ENCODE peak calls at places on chromosome 7, in six cellular contexts. R is kidney, L is IMR-90, Z is A549, S is astrocyte of the spinal cord, B is hepatocyte. N is an unnamed sample.

GRCh38 chr7:136116186-136116585 is 139.0 kb upstream of the MTPN start:
- DNase-seq in Z (no peak), S (no peak), B (no peak), L (no peak), R (peak), N (no peak)

GRCh38 chr7:3321745-3322144 is 20.7 kb downstream of the SDK1 start:
- DNase-seq in S (no peak), Z (no peak), R (no peak), B (no peak), L (no peak), N (no peak)

GRCh38 chr7:157087646-157088045 is 51.1 kb upstream of the UBE3C start:
- DNase-seq in Z (no peak), S (no peak), R (no peak), B (no peak), L (no peak), N (no peak)

GRCh38 chr7:6392712-6393666 is 54.8 kb downstream of the DAGLB start:
- DNase-seq in S (peak), B (peak), L (peak), Z (peak), R (peak), N (peak)

GRCh38 chr7:35003679-35004278 is 33.5 kb downstream of the DPY19L1 start:
- DNase-seq in B (peak), L (peak), S (peak), R (peak), Z (peak), N (peak)

GRCh38 chr7:43314379-43315158 is 202.1 kb downstream of the HECW1 start:
- DNase-seq in S (no peak), L (no peak), B (no peak), Z (no peak), R (no peak), N (no peak)

GRCh38 chr7:104890216-104890615 is 123.8 kb upstream of the KMT2E start:
- DNase-seq in S (no peak), Z (no peak), R (no peak), B (no peak), L (no peak), N (no peak)

GRCh38 chr7:136062625-136063336 is 85.6 kb upstream of the MTPN start:
- DNase-seq in L (no peak), B (no peak), R (no peak), Z (no peak), S (no peak), N (no peak)

GRCh38 chr7:90345548-90346319 is 782 bp upstream of the GTPBP10 start:
- DNase-seq in B (peak), S (peak), R (no peak), L (peak), Z (peak), N (peak)

GRCh38 chr7:38934536-38934935 is 25.5 kb upstream of the VPS41 start:
- DNase-seq in Z (no peak), L (no peak), B (no peak), S (no peak), R (no peak), N (peak)

GRCh38 chr7:39461263-39461662 is 104.9 kb upstream of the YAE1 start:
- DNase-seq in S (no peak), R (no peak), L (no peak), Z (no peak), B (no peak), N (peak)

GRCh38 chr7:1689356-1689755 is 19.3 kb downstream of the ELFN1 start:
- DNase-seq in L (no peak), S (no peak), B (no peak), Z (no peak), R (no peak), N (no peak)

GRCh38 chr7:69762821-69763352 is 164.6 kb downstream of the AUTS2 start:
- DNase-seq in Z (no peak), B (no peak), S (no peak), R (no peak), L (no peak), N (peak)

GRCh38 chr7:115230882-115231508 is 309.1 kb downstream of the MDFIC start:
- DNase-seq in R (no peak), L (peak), B (peak), Z (peak), S (peak), N (peak)

GRCh38 chr7:52260046-52260665 is 775.3 kb upstream of the POM121L12 start:
- DNase-seq in B (peak), R (no peak), S (no peak), L (no peak), Z (peak), N (no peak)

GRCh38 chr7:123608991-123609882 is 7.6 kb downstream of the ASB15 start:
- DNase-seq in Z (no peak), B (no peak), R (no peak), L (no peak), S (no peak), N (no peak)

GRCh38 chr7:112205348-112206237 is 606 bp downstream of the DOCK4 start:
- DNase-seq in S (peak), B (peak), R (peak), Z (peak), L (peak), N (peak)

GRCh38 chr7:100720320-100720644 is at the start of gene EPO:
- DNase-seq in L (no peak), S (no peak), Z (no peak), B (no peak), R (no peak), N (no peak)
- H3K4me3 ChIP-seq in L (no peak), S (no peak), Z (peak), B (no peak), R (no peak), N (peak)

GRCh38 chr7:120981888-120982615 is 6.5 kb upstream of the CPED1 start:
- DNase-seq in S (peak), Z (no peak), B (no peak), R (no peak), L (peak), N (peak)
- TF ChIP-seq CTCF in S (peak), Z (no peak), B (no peak), R (no peak), L (no peak), N (no peak)

GRCh38 chr7:116585392-116585791 is 60.6 kb downstream of the CAV1 start:
- DNase-seq in Z (no peak), B (no peak), L (no peak), S (no peak), R (no peak), N (no peak)

GRCh38 chr7:116582806-116583444 is 58.1 kb downstream of the CAV1 start:
- DNase-seq in L (peak), B (no peak), R (no peak), S (peak), Z (peak), N (no peak)

GRCh38 chr7:116585967-116586366 is 61.1 kb downstream of the CAV1 start:
- DNase-seq in L (no peak), Z (no peak), R (no peak), B (no peak), S (no peak), N (no peak)

GRCh38 chr7:116583653-116584052 is 58.8 kb downstream of the CAV1 start:
- DNase-seq in Z (no peak), S (no peak), B (no peak), R (no peak), L (no peak), N (no peak)

GRCh38 chr7:116584721-116585120 is 59.9 kb downstream of the CAV1 start:
- DNase-seq in B (no peak), Z (no peak), R (no peak), S (no peak), L (no peak), N (no peak)
- H3K4me3 ChIP-seq in B (no peak), Z (no peak), R (no peak), S (no peak), L (no peak), N (no peak)

DNA sequence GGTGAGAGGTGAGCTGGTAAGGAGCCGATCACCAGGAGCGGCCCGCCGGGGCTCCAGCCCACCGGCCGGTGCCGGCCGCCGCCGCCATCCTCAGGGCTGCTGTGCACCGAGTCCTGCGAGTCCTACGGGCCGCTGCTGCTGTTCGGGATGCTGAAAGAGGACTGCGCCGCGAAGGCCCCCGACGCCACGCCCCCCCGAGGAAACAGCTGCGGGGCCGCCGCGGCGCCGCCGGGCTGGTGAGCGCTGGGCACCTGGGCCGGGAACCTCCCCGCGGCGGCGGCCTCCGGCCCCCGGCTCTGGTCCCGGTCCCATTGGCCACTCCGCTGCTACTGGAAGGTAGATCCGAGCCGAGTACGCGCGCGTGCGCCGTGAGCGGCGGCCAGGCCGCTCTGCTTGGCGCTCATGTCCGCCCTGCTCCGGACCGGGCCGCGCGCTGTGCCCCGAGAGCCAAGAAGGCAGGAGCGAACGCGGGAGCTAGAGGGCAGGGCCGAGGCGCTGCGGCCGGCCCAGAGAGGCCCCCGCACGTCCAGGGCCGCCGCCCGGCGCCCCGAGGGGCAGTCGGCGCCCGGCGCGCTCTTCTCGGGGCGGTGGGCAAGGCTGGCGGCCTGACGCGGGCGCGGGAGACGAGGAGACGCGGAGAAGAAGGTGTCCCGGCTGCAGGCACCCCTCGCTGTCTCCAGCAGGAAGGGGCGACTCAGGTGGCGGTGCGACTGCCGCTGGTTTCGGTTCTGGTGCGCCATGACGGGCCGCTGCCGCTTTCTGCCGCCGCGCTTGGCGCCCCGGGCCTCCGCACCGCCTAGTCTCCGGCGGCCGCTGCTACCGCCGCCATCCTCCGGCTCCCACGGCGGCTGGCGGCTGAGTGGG is 121.3 kb upstream of the WIPF3 start:
- DNase-seq in R (peak), Z (peak), S (peak), B (peak), L (peak), N (peak)
- TF ChIP-seq CTCF in R (no peak), Z (no peak), S (no peak), B (no peak), L (no peak), N (no peak)

N was measured in epithelial cell of esophagus.